ENCODE peak calls at places on chromosomes 2 and 18, in five cellular contexts. P is lung, X is HFF-Myc, V is choroid plexus epithelial cell, C is AG10803. Z is an unnamed sample.

GRCh38 chr18:741931-742512 is 29.6 kb upstream of the ENOSF1 start:
- DNase-seq in C (peak; percentile 57), X (peak; percentile 10), V (peak; percentile 77), P (no peak), Z (peak; percentile 77)

GRCh38 chr2:218028562-218029348 is 26.0 kb upstream of the TNS1 start:
- DNase-seq in X (no peak), P (no peak), C (no peak), V (no peak), Z (no peak)

GRCh38 chr2:79511320-79511951 is 1.4 kb upstream of the CTNNA2 start:
- DNase-seq in V (peak; percentile 30), X (peak; percentile 30), C (peak; percentile 19), P (no peak), Z (peak; percentile 56)

GRCh38 chr2:109054865-109055264 is 65.8 kb upstream of the EDAR start:
- DNase-seq in P (no peak), C (no peak), X (no peak), V (no peak), Z (no peak)

GRCh38 chr2:188609321-188610049 is 317.8 kb downstream of the GULP1 start:
- DNase-seq in P (no peak), X (no peak), C (peak; percentile 40), V (peak; percentile 75), Z (peak; percentile 56)

GRCh38 chr2:122927710-122928249 is 1097.3 kb upstream of the CNTNAP5 start:
- DNase-seq in P (no peak), C (no peak), V (no peak), X (no peak), Z (no peak)

GRCh38 chr2:27647737-27648136 is 15.7 kb downstream of the SUPT7L start:
- DNase-seq in V (no peak), X (no peak), P (no peak), C (no peak), Z (no peak)

GRCh38 chr2:216372761-216373291 is 543 bp upstream of the MARCHF4 start:
- DNase-seq in P (no peak), C (peak; percentile 94), V (peak; percentile 83), X (no peak), Z (peak; percentile 88)

GRCh38 chr2:201191132-201191875 is 8.4 kb downstream of the CASP10 start:
- DNase-seq in X (no peak), V (peak; percentile 58), P (no peak), C (no peak), Z (peak; percentile 82)

GRCh38 chr2:168237741-168238140 is 9.7 kb downstream of the STK39 start:
- DNase-seq in V (no peak), P (no peak), X (no peak), C (no peak), Z (no peak)

GRCh38 chr2:109242654-109243331 is 113.8 kb downstream of the SH3RF3 start:
- DNase-seq in X (peak; percentile 30), P (no peak), C (peak; percentile 96), V (peak; percentile 89), Z (peak; percentile 96)

GRCh38 chr2:151716721-151717120 is 17.6 kb downstream of the NEB start:
- DNase-seq in X (no peak), V (peak; percentile 11), C (peak; percentile 3), P (no peak), Z (no peak)

GRCh38 chr2:161112885-161113284 is 47.3 kb upstream of the TANK start:
- DNase-seq in C (no peak), P (no peak), V (no peak), X (no peak), Z (no peak)

GRCh38 chr2:74010087-74010541 is 25.4 kb downstream of the TET3 start:
- DNase-seq in P (peak; percentile 73), X (no peak), V (peak; percentile 38), C (no peak), Z (peak; percentile 41)

GRCh38 chr2:217903859-217904613 is 98.8 kb downstream of the TNS1 start:
- DNase-seq in V (peak; percentile 73), P (peak; percentile 64), C (peak; percentile 62), X (no peak), Z (peak; percentile 88)

GRCh38 chr2:144183744-144184143 is 336.2 kb downstream of the ZEB2 start:
- DNase-seq in X (peak; percentile 98), V (peak; percentile 34), C (peak; percentile 98), P (no peak), Z (no peak)

GRCh38 chr2:24920813-24921441 is 890 bp upstream of the ADCY3 start:
- DNase-seq in C (no peak), P (no peak), X (no peak), V (no peak), Z (no peak)

GRCh38 chr2:41925009-41925408 is 122.8 kb upstream of the PKDCC start:
- DNase-seq in V (no peak), P (no peak), X (no peak), C (no peak), Z (no peak)

GRCh38 chr18:6543330-6543908 is 128.7 kb upstream of the L3MBTL4 start:
- DNase-seq in C (peak; percentile 40), V (peak; percentile 73), X (no peak), P (no peak), Z (peak; percentile 61)

GRCh38 chr2:172446524-172447063 is 19.2 kb downstream of the ITGA6 start:
- DNase-seq in P (no peak), V (no peak), X (no peak), C (no peak), Z (no peak)

GRCh38 chr2:226475650-226476049 is 324.0 kb downstream of the IRS1 start:
- DNase-seq in C (peak; percentile 61), P (no peak), X (peak; percentile 42), V (peak; percentile 86), Z (peak; percentile 78)

GRCh38 chr2:209095432-209095831 is 328.4 kb upstream of the MAP2 start:
- DNase-seq in P (no peak), X (no peak), C (no peak), V (no peak), Z (no peak)

GRCh38 chr2:239312741-239313246 is 88.0 kb downstream of the HDAC4 start:
- DNase-seq in C (peak; percentile 17), X (no peak), V (peak; percentile 50), P (no peak), Z (no peak)

GRCh38 chr2:150846691-150847090 is 359.2 kb upstream of the RND3 start:
- DNase-seq in C (no peak), X (no peak), V (no peak), P (no peak), Z (no peak)

GRCh38 chr2:236610991-236611821 is 41.6 kb downstream of the ACKR3 start:
- DNase-seq in X (no peak), V (peak; percentile 12), C (peak; percentile 52), P (no peak), Z (no peak)

GRCh38 chr18:3410273-3410672 is 39.7 kb upstream of the TGIF1 start:
- DNase-seq in X (no peak), P (no peak), C (no peak), V (no peak), Z (no peak)

GRCh38 chr2:18245375-18245774 is 315.1 kb downstream of the RDH14 start:
- DNase-seq in X (no peak), P (no peak), C (no peak), V (no peak), Z (no peak)

GRCh38 chr18:30982285-30982992 is 60.1 kb downstream of the DSC3 start:
- DNase-seq in V (no peak), C (no peak), P (no peak), X (no peak), Z (no peak)

GRCh38 chr2:102520801-102521200 is 47.8 kb downstream of the SLC9A4 start:
- DNase-seq in V (peak; percentile 13), X (no peak), C (no peak), P (no peak), Z (peak; percentile 5)

GRCh38 chr2:232368311-232368731 is 10.2 kb upstream of the ALPP start:
- DNase-seq in P (no peak), X (no peak), V (no peak), C (peak; percentile 17), Z (no peak)

GRCh38 chr2:12326449-12327190 is 390.1 kb upstream of the TRIB2 start:
- DNase-seq in P (no peak), V (no peak), X (no peak), C (no peak), Z (no peak)

GRCh38 chr18:40874233-40874632 is 1080.8 kb upstream of the PIK3C3 start:
- DNase-seq in X (no peak), C (peak; percentile 50), P (no peak), V (peak; percentile 75), Z (peak; percentile 91)

GRCh38 chr2:101208830-101209229 is 43.9 kb upstream of the CNOT11 start:
- DNase-seq in C (no peak), P (no peak), V (no peak), X (no peak), Z (no peak)

GRCh38 chr2:101200714-101201113 is 49.5 kb upstream of the TBC1D8 start:
- DNase-seq in V (peak; percentile 21), C (peak; percentile 21), X (no peak), P (no peak), Z (peak; percentile 28)

GRCh38 chr2:101204400-101205095 is 48.1 kb upstream of the CNOT11 start:
- DNase-seq in X (no peak), C (no peak), P (no peak), V (peak; percentile 38), Z (peak; percentile 16)

GRCh38 chr2:101206080-101206479 is 46.6 kb upstream of the CNOT11 start:
- DNase-seq in X (no peak), V (no peak), P (no peak), C (no peak), Z (no peak)

DNA sequence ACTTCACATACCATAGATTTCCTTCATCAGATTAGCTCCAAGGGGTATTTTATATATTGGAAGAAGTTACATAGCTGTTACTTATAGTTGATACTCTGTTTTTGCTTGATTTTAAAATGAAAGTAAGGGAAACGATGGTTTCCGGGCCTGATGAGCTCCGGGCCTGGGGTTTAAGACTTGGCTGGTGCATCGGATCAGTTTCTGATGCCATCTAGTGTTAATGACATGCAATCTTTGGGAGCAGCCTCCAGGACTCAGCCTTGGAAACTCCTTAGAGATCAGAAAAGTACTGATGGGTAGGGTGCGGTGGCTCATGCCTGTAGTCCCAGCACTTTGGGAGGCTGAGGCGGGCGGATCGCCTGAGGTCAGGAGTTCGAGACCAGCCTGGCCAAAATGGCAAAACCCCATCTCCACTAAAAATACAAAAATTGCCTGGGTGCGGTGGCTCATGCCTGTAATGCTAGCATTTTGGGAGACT is 47.1 kb upstream of the CNOT11 start:
- DNase-seq in C (peak; percentile 90), X (peak; percentile 72), V (peak; percentile 91), P (peak; percentile 60), Z (peak; percentile 87)
- TF ChIP-seq CTCF in C (peak; percentile 73), X (peak; percentile 58), V (peak; percentile 78), P (peak; percentile 28), Z (peak; percentile 62)

GRCh38 chr2:46937457-46937856 is 21.9 kb upstream of the MCFD2 start:
- DNase-seq in V (peak; percentile 33), C (no peak), X (no peak), P (no peak), Z (no peak)
- TF ChIP-seq CTCF in V (peak; percentile 48), C (peak; percentile 44), X (no peak), P (no peak), Z (peak; percentile 53)

GRCh38 chr2:182649316-182649715 is 66.7 kb upstream of the DNAJC10 start:
- DNase-seq in X (peak; percentile 15), V (peak; percentile 71), P (no peak), C (peak; percentile 9), Z (peak; percentile 71)
- TF ChIP-seq CTCF in X (peak; percentile 62), V (peak; percentile 78), P (no peak), C (peak; percentile 49), Z (peak; percentile 67)

DNA sequence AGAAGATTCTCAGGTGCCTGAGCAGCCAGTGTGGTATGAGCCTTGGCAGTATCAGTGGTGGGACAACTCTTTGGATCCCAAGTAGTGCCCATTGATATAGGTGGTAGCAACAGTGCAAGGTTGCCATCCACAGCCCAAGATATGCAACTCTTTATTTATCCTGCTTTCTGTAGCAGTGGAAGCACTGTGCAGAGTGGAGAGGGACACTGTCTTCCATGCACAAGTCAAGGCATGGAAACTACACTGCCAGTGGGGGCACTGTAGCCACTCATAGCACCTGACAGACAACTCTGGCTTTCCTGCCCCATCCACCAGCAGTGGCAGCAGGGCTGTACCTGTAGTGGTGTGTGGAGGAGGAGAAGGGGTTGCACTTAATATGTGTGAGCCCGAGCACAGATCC is 409.6 kb upstream of the TMEFF2 start:
- DNase-seq in V (no peak), C (no peak), P (no peak), X (no peak), Z (no peak)
- TF ChIP-seq CTCF in V (no peak), C (no peak), P (no peak), X (no peak), Z (no peak)

Z was measured in fibroblast of pulmonary artery.